ENCODE peak calls at places on chromosome 16, in six cellular contexts. U is body of pancreas; K is Peyer's patch; W is AG04450; A is CD4-positive, alpha-beta T cell; Z is lung. T is an unnamed sample.

GRCh38 chr16:2592786-2593185 is 55.0 kb downstream of the PDPK1 start:
- DNase-seq in U (peak; percentile 7), K (no peak), W (no peak), A (no peak), Z (no peak), T (no peak)

GRCh38 chr16:10965440-10966039 is 21.2 kb downstream of the CLEC16A start:
- DNase-seq in U (no peak), K (no peak), W (no peak), A (no peak), Z (no peak), T (no peak)

GRCh38 chr16:87368029-87368765 is 15.4 kb downstream of the FBXO31 start:
- DNase-seq in U (no peak), K (no peak), W (no peak), A (no peak), Z (no peak), T (no peak)

GRCh38 chr16:64687796-64688195 is 434.1 kb downstream of the CDH11 start:
- DNase-seq in U (no peak), K (no peak), W (no peak), A (no peak), Z (no peak), T (no peak)

GRCh38 chr16:49766280-49766679 is 89.6 kb downstream of the ZNF423 start:
- DNase-seq in U (no peak), K (no peak), W (no peak), A (no peak), Z (no peak), T (no peak)

GRCh38 chr16:85111184-85111583 is 1.1 kb downstream of the CIBAR2 start:
- DNase-seq in U (no peak), K (no peak), W (no peak), A (no peak), Z (no peak), T (no peak)

GRCh38 chr16:15650698-15651161 is 685 bp downstream of the NDE1 start:
- DNase-seq in U (no peak), K (peak; percentile 57), W (no peak), A (peak; percentile 21), Z (no peak), T (no peak)

GRCh38 chr16:64773638-64774037 is 348.2 kb downstream of the CDH11 start:
- DNase-seq in U (no peak), K (no peak), W (no peak), A (no peak), Z (no peak), T (no peak)

GRCh38 chr16:69481901-69482341 is 57.5 kb downstream of the CYB5B start:
- DNase-seq in U (peak; percentile 65), K (no peak), W (no peak), A (no peak), Z (peak; percentile 82), T (peak; percentile 86)

GRCh38 chr16:7209598-7209997 is 123.0 kb upstream of the RBFOX1 start:
- DNase-seq in U (no peak), K (no peak), W (no peak), A (no peak), Z (no peak), T (no peak)

GRCh38 chr16:5328546-5328945 is 231.0 kb upstream of the EEF2KMT start:
- DNase-seq in U (no peak), K (no peak), W (no peak), A (no peak), Z (no peak), T (no peak)

GRCh38 chr16:2043980-2044451 is 3.6 kb downstream of the NTHL1 start:
- DNase-seq in U (no peak), K (no peak), W (no peak), A (no peak), Z (peak; percentile 64), T (no peak)

GRCh38 chr16:86714166-86714565 is 135.8 kb downstream of the FOXL1 start:
- DNase-seq in U (no peak), K (no peak), W (no peak), A (no peak), Z (no peak), T (no peak)

GRCh38 chr16:87342504-87342903 is 25.3 kb upstream of the C16orf95 start:
- DNase-seq in U (no peak), K (no peak), W (no peak), A (no peak), Z (no peak), T (no peak)

GRCh38 chr16:5044011-5044540 is 10.3 kb upstream of the NAGPA start:
- DNase-seq in U (no peak), K (peak; percentile 28), W (no peak), A (no peak), Z (no peak), T (no peak)

GRCh38 chr16:72848045-72848410 is 199.9 kb downstream of the ZFHX3 start:
- DNase-seq in U (no peak), K (no peak), W (no peak), A (no peak), Z (no peak), T (no peak)

GRCh38 chr16:10978846-10979446 is 34.6 kb downstream of the CLEC16A start:
- DNase-seq in U (no peak), K (no peak), W (no peak), A (no peak), Z (no peak), T (no peak)

GRCh38 chr16:3580686-3581085 is 3.5 kb upstream of the NLRC3 start:
- DNase-seq in U (no peak), K (no peak), W (no peak), A (no peak), Z (no peak), T (no peak)

GRCh38 chr16:68385371-68385770 is 62.9 kb downstream of the SMPD3 start:
- DNase-seq in U (no peak), K (no peak), W (no peak), A (no peak), Z (no peak), T (no peak)

GRCh38 chr16:68298907-68299515 is 11.7 kb downstream of the SLC7A6OS start:
- DNase-seq in U (peak; percentile 24), K (no peak), W (no peak), A (no peak), Z (no peak), T (no peak)

GRCh38 chr16:51159296-51159695 is 8.2 kb upstream of the SALL1 start:
- DNase-seq in U (no peak), K (no peak), W (no peak), A (no peak), Z (no peak), T (no peak)

GRCh38 chr16:19432429-19432828 is 14.7 kb downstream of the TMC5 start:
- DNase-seq in U (peak; percentile 41), K (no peak), W (no peak), A (no peak), Z (peak; percentile 35), T (no peak)

GRCh38 chr16:47142469-47143328 is 1.0 kb downstream of the NETO2 start:
- DNase-seq in U (peak; percentile 19), K (peak; percentile 53), W (no peak), A (no peak), Z (no peak), T (peak; percentile 37)

GRCh38 chr16:23249830-23250229 is 52.3 kb upstream of the SCNN1B start:
- DNase-seq in U (no peak), K (no peak), W (no peak), A (no peak), Z (no peak), T (no peak)

GRCh38 chr16:65012357-65012756 is 109.5 kb downstream of the CDH11 start:
- DNase-seq in U (no peak), K (no peak), W (no peak), A (no peak), Z (no peak), T (no peak)

GRCh38 chr16:29912087-29912486 is 11.8 kb downstream of the ASPHD1 start:
- DNase-seq in U (no peak), K (no peak), W (no peak), A (no peak), Z (no peak), T (no peak)

GRCh38 chr16:29909398-29909797 is 9.1 kb downstream of the ASPHD1 start:
- DNase-seq in U (no peak), K (no peak), W (no peak), A (no peak), Z (no peak), T (no peak)

GRCh38 chr16:29913514-29913913 is 12.5 kb downstream of the KCTD13 start:
- DNase-seq in U (no peak), K (no peak), W (no peak), A (no peak), Z (no peak), T (no peak)

GRCh38 chr16:29910819-29911675 is 10.8 kb downstream of the ASPHD1 start:
- DNase-seq in U (no peak), K (no peak), W (no peak), A (no peak), Z (no peak), T (no peak)

DNA sequence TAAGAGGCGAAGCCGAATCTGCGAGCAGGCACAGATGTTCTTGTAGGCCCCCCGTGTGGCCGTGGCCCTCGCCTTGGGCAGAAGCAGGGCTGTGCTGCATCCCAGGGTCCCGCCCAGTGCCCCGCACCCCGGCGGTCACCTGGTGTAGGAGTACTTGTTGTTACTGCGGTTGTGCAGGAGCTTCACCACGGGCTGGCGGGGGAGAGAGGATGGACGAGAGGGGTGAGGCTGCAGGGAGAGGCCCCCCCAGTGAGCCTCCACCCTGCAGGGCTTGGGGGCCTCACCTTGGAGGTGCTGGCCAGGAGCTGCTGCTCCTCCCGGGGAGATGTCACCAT is 11.4 kb downstream of the ASPHD1 start:
- DNase-seq in U (no peak), K (no peak), W (no peak), A (no peak), Z (no peak), T (no peak)
- H3K27ac ChIP-seq in U (no peak overlapping the region), K (no peak overlapping the region), W (no peak overlapping the region), A (no peak overlapping the region), Z (no peak overlapping the region), T (no peak overlapping the region)

DNA sequence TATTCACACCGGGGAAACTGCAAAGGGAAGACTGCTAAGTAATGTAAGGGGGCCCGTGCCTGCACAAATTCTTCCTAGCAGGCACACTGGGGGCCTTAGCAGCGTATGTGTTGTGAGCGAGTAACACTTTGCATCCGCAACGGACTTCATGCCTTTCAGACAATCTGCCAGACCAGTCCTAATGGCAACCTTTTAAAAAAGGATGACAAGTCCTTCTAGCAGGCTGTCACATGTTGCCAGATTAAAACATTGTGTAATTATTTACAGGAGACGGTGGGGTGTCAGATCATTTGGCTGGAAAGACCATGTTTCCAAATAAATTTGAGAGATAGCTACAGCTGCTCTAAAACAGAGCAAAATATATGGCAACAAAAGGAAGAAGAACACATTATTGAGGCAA is 46.1 kb downstream of the CPPED1 start:
- DNase-seq in U (no peak), K (no peak), W (no peak), A (no peak), Z (no peak), T (no peak)
- H3K27ac ChIP-seq in U (no peak overlapping the region), K (no peak overlapping the region), W (no peak overlapping the region), A (no peak overlapping the region), Z (no peak overlapping the region), T (peak overlapping the region; percentile 80)

DNA sequence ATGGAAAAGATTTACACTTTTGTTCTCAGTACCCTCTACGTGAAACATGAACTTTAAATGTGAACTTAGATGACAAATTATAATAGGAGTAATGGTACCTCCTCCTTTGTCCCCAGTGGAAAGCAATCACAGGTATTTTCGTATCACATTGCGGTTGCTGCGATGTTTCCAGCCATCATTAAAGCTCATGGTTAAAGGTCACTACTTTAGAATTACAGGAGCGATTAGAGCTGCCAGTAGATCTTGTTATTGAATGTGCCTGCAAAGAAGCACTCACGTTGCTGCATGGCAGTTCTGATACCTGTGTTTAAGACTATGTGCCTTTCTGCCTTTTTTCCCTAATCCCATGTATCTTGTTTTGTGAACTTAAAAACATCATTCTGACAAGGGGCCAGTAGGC is 301.0 kb downstream of the CPPED1 start:
- DNase-seq in U (no peak), K (peak; percentile 3), W (no peak), A (no peak), Z (no peak), T (no peak)
- H3K27ac ChIP-seq in U (no peak overlapping the region), K (no peak overlapping the region), W (no peak overlapping the region), A (no peak overlapping the region), Z (no peak overlapping the region), T (no peak overlapping the region)

GRCh38 chr16:29743475-29743826 is 2.3 kb downstream of the C16orf54 start:
- DNase-seq in U (no peak), K (no peak), W (no peak), A (no peak), Z (no peak), T (no peak)
- H3K27ac ChIP-seq in U (no peak overlapping the region), K (peak overlapping the region; percentile 92), W (no peak overlapping the region), A (peak overlapping the region; percentile 96), Z (no peak overlapping the region), T (no peak overlapping the region)